ENCODE peak calls at places on chromosome 19, in nine cellular contexts. P is psoas muscle; C is stomach; O is mucosa of descending colon; A is coronary artery; U is GM10248; F is spleen; Q is CD8-positive, alpha-beta T cell; V is cardiac fibroblast. I is an unnamed sample.

GRCh38 chr19:40751065-40751923 is at the start of gene SNRPA:
- DNase-seq in A (peak), F (peak), Q (peak), U (peak), C (peak), V (peak), O (peak), P (peak), I (peak)

GRCh38 chr19:48715681-48716171 is 3.8 kb downstream of the MAMSTR start:
- DNase-seq in O (peak), A (no peak), P (no peak), F (no peak), Q (no peak), C (no peak), U (no peak), V (no peak), I (no peak)

GRCh38 chr19:38274734-38275133 is 10.4 kb downstream of the SPINT2 start:
- DNase-seq in F (no peak), O (peak), C (no peak), V (no peak), Q (no peak), U (no peak), A (no peak), P (no peak), I (no peak)

GRCh38 chr19:30959011-30959410 is 390.2 kb downstream of the TSHZ3 start:
- DNase-seq in F (no peak), P (no peak), Q (no peak), U (no peak), V (no peak), C (no peak), A (no peak), O (no peak), I (no peak)

GRCh38 chr19:55958356-55958755 is 10.7 kb downstream of the NLRP8 start:
- DNase-seq in U (no peak), Q (no peak), F (no peak), V (no peak), A (no peak), O (no peak), P (no peak), C (no peak), I (no peak)

GRCh38 chr19:40433391-40434216 is 7.8 kb upstream of the SERTAD1 start:
- DNase-seq in V (peak), C (peak), U (peak), F (peak), A (peak), O (peak), Q (peak), P (peak), I (peak)

GRCh38 chr19:11767633-11768133 is 883 bp downstream of the ZNF441 start:
- DNase-seq in Q (peak), V (peak), U (peak), A (no peak), P (peak), F (peak), O (peak), C (peak), I (peak)

GRCh38 chr19:34096020-34096915 is 76.0 kb upstream of the LSM14A start:
- DNase-seq in P (no peak), O (no peak), Q (no peak), V (peak), A (no peak), C (no peak), U (peak), F (no peak), I (peak)

GRCh38 chr19:5394907-5395505 is 54.4 kb upstream of the PTPRS start:
- DNase-seq in C (no peak), F (no peak), O (no peak), U (no peak), P (no peak), Q (no peak), V (no peak), A (no peak), I (no peak)

GRCh38 chr19:3062165-3063105 is at the start of gene TLE5:
- DNase-seq in U (peak), Q (peak), A (no peak), F (peak), P (peak), V (peak), O (peak), C (peak), I (peak)

GRCh38 chr19:54430306-54431254 is 15.3 kb downstream of the TTYH1 start:
- DNase-seq in Q (peak), F (peak), C (no peak), A (no peak), V (peak), O (peak), U (peak), P (no peak), I (peak)

GRCh38 chr19:22545751-22546150 is 88.4 kb upstream of the ZNF492 start:
- DNase-seq in F (no peak), Q (no peak), U (peak), O (no peak), C (no peak), P (no peak), V (no peak), A (no peak), I (peak)

GRCh38 chr19:34428549-34429285 is 536 bp downstream of the UBA2 start:
- DNase-seq in P (peak), O (no peak), C (peak), U (peak), A (peak), V (peak), F (no peak), Q (peak), I (peak)

GRCh38 chr19:38494379-38494778 is 60.9 kb downstream of the RYR1 start:
- DNase-seq in Q (no peak), P (no peak), A (no peak), U (no peak), V (no peak), O (no peak), F (no peak), C (no peak), I (no peak)

GRCh38 chr19:2438178-2438577 is 10.8 kb upstream of the TIMM13 start:
- DNase-seq in F (no peak), Q (no peak), U (no peak), O (no peak), C (no peak), V (no peak), A (no peak), P (no peak), I (no peak)

GRCh38 chr19:12648088-12648487 is 18.5 kb downstream of the MAN2B1 start:
- DNase-seq in O (no peak), P (no peak), U (no peak), C (no peak), F (no peak), V (no peak), Q (no peak), A (no peak), I (no peak)

GRCh38 chr19:18418034-18418724 is 1.0 kb upstream of the SSBP4 start:
- DNase-seq in Q (no peak), O (peak), V (no peak), F (peak), P (peak), C (no peak), U (no peak), A (peak), I (no peak)

GRCh38 chr19:53945441-53945840 is 17.3 kb upstream of the CACNG8 start:
- DNase-seq in P (no peak), F (no peak), C (no peak), A (no peak), O (no peak), V (peak), Q (no peak), U (no peak), I (no peak)

GRCh38 chr19:43624933-43625332 is 5.5 kb upstream of the ZNF428 start:
- DNase-seq in O (peak), A (no peak), C (peak), Q (peak), V (peak), P (peak), F (peak), U (peak), I (peak)

GRCh38 chr19:34555447-34555846 is 73.9 kb downstream of the WTIP start:
- DNase-seq in V (peak), A (no peak), Q (no peak), C (no peak), U (no peak), O (no peak), P (no peak), F (no peak), I (no peak)

GRCh38 chr19:38734426-38735256 is 9.6 kb downstream of the CAPN12 start:
- DNase-seq in A (peak), F (peak), V (no peak), P (no peak), Q (no peak), U (peak), C (peak), O (peak), I (peak)

GRCh38 chr19:54209058-54209747 is 8.5 kb downstream of the RPS9 start:
- DNase-seq in U (no peak), A (no peak), V (no peak), F (peak), Q (no peak), P (no peak), O (peak), C (no peak), I (no peak)

GRCh38 chr19:39406656-39407393 is at the start of gene ZFP36:
- DNase-seq in V (peak), O (peak), U (peak), A (peak), Q (peak), F (peak), C (peak), P (peak), I (peak)

GRCh38 chr19:11027381-11027780 is 61.9 kb upstream of the LDLR start:
- DNase-seq in Q (no peak), O (no peak), V (no peak), A (no peak), P (no peak), U (no peak), F (no peak), C (no peak), I (no peak)

DNA sequence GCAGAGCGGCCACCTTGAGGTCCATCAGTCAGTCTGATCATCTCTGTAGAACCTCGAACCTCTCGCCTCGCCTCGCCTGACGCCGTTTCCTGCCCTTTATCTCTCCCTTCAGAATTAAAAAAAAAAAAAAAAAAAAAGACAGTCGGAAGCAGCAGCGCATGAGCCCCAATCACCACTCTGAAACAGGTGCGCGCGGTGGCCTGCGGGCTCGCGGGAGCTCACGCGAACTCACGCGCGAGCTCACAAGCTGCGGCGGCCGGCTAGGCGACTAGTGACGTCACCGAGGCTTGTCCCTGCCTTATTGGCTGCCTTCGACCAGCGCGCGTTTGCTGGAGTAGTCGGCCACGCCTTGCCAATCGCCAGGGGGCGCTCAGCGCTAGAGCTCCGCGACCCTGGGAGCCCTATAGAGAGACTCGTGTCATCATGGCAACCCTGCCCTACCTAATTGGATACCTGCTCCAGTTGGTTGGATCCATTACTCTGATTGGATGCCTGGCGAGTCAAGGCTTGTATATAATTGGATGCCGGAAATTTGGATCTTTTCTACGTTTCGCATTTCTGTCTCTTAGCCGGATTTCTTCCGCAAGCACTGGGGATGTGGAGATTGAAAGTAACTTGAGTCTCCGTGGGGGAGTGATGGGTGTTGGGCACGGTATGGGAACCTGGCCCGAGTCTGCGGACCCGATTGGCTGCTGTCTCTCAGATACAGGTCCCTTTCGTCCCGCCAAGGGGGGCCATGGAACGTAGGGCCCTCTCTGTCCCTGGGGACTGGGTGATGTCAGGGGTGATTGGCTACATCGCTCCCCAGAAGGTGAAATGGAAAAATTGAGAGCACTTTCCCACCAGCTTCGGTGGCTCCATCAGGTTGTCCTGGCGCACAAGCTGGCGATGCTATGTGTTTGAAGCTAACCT is 31.6 kb downstream of the SYT3 start:
- DNase-seq in Q (peak), U (peak), A (no peak), P (peak), O (peak), V (peak), C (peak), F (peak), I (peak)
- TF ChIP-seq CTCF in Q (no peak), U (peak), A (no peak), P (no peak), O (no peak), V (peak), C (no peak), F (peak), I (peak)

DNA sequence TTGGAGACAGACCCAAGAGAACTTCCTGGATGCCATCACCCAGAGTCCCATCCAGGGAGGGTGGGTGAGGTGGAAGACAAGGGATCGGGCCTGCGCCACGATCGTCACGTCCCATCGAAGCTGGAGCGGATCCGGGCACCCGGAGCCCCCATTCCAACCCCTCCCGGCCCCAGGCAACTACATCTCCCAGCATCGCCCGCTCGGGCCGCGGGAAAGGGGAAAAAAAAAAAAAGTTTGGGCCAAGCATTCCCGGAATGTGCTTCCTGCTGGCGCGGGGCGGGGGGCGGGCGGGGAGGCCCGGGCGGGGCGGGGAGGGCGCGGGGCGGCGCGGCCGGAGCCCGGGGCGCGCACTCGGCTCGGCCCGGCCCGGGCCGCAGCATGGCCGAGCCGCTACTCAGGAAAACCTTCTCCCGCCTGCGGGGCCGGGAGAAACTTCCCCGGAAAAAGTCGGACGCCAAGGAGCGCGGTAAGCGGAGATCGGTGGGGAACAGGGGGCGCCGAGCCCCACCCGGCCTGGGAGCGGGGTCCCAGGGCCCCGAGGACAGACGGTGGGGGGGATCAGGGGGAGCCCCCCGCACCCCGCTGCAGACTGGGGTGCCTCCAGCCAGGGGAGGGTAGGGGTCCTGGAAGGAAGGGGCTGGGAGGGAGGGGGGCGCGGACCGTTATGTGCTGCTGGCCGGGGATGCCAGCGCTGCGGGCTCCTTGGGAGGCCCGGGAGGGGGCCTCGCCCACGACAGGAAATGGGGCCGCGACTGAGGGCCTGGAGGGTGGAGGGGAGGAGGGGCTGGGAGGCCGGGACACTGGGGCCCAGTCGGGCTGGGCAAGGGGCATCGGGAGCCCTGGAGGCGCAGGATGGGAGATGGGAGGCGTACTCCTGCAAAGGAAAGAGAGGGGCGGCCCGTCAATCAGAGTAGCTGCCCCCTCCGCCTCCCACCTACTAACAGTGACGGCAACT is at the start of gene SYDE1:
- DNase-seq in V (peak), C (no peak), P (peak), U (no peak), Q (no peak), A (peak), O (no peak), F (no peak), I (peak)
- TF ChIP-seq CTCF in V (no peak), C (no peak), P (no peak), U (no peak), Q (no peak), A (no peak), O (no peak), F (no peak), I (no peak)

GRCh38 chr19:531009-531752 is 379 bp upstream of the CDC34 start:
- DNase-seq in U (peak), P (peak), A (peak), V (peak), F (peak), Q (peak), C (peak), O (peak), I (peak)
- TF ChIP-seq CTCF in U (no peak), P (no peak), A (no peak), V (no peak), F (no peak), Q (no peak), C (no peak), O (no peak), I (no peak)

GRCh38 chr19:4278926-4279529 is at the start of gene SHD:
- DNase-seq in O (no peak), A (no peak), V (no peak), Q (no peak), U (no peak), P (no peak), F (no peak), C (no peak), I (no peak)

GRCh38 chr19:4278460-4278901 is 585 bp upstream of the SHD start:
- DNase-seq in U (no peak), P (no peak), C (no peak), F (no peak), A (no peak), O (no peak), V (no peak), Q (no peak), I (no peak)

GRCh38 chr19:4278010-4278409 is 1.1 kb upstream of the SHD start:
- DNase-seq in Q (no peak), V (no peak), A (no peak), O (no peak), P (no peak), F (no peak), U (no peak), C (no peak), I (no peak)

GRCh38 chr19:4277051-4277700 is 1.9 kb upstream of the SHD start:
- DNase-seq in Q (no peak), V (no peak), P (no peak), U (no peak), A (no peak), C (no peak), F (no peak), O (no peak), I (no peak)

DNA sequence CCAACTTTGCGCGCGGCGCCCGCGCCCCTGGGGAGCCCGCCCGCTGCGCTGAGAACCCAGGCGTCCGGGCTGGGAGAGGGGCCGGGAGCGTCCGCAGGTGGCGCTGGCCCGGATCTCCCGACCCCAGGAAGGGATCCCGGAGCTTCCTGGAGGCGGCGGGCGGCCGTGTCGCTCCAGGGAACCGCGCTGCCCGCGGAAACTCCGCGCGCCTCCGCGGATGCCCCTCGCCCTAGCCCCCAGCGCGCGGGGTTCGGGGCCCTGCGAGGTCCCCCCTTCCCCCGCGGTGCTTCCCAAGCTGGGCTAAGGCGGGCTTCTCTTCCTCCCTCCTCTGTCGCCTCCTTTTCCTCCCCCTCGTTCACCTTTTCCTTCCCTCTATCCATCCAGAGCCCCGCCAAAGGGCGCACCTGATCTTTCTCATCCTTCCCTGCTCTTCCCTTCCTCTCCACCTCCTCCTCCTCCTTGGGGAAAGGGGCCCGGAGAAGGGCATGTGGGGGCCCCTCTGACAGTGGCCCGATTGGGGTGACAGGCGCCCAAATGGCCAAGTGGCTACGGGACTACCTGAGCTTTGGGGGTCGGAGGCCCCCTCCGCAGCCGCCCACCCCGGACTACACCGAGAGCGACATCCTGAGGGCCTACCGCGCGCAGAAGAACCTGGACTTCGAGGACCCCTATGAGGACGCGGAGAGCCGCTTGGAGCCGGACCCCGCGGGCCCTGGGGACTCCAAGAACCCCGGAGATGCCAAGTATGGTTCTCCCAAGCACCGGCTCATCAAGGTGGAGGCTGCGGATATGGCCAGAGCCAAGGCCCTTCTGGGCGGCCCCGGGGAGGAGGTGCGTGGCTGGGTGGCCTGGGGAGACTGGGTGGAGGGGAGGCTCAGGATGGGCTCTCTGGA is 710 bp downstream of the SHD start:
- DNase-seq in U (no peak), P (no peak), V (no peak), A (no peak), O (no peak), F (no peak), C (no peak), Q (no peak), I (no peak)
- TF ChIP-seq CTCF in U (no peak), P (no peak), V (no peak), A (no peak), O (no peak), F (no peak), C (no peak), Q (no peak), I (no peak)

GRCh38 chr19:13723206-13723605 is 41.1 kb upstream of the MRI1 start:
- DNase-seq in Q (no peak), A (no peak), P (no peak), U (no peak), C (no peak), F (no peak), O (no peak), V (peak), I (no peak)

GRCh38 chr19:13731147-13731964 is 33.0 kb upstream of the MRI1 start:
- DNase-seq in V (peak), O (peak), U (peak), A (peak), P (peak), C (peak), F (peak), Q (peak), I (peak)

GRCh38 chr19:13729859-13730258 is 34.5 kb upstream of the MRI1 start:
- DNase-seq in A (no peak), F (no peak), Q (no peak), O (no peak), C (no peak), V (no peak), U (no peak), P (no peak), I (no peak)

GRCh38 chr19:13727798-13728197 is 36.5 kb upstream of the MRI1 start:
- DNase-seq in U (no peak), V (peak), A (no peak), C (no peak), F (no peak), Q (no peak), O (no peak), P (no peak), I (no peak)

GRCh38 chr19:13726323-13726722 is 38.0 kb upstream of the MRI1 start:
- DNase-seq in F (no peak), V (no peak), C (no peak), U (no peak), O (no peak), A (no peak), Q (no peak), P (no peak), I (no peak)
- TF ChIP-seq CTCF in F (no peak), V (no peak), C (no peak), U (no peak), O (no peak), A (no peak), Q (no peak), P (no peak), I (no peak)

GRCh38 chr19:33064117-33064777 is 441 bp downstream of the RHPN2 start:
- DNase-seq in O (peak), V (no peak), C (peak), Q (no peak), U (peak), P (peak), A (no peak), F (peak), I (peak)
- TF ChIP-seq CTCF in O (peak), V (no peak), C (no peak), Q (no peak), U (no peak), P (no peak), A (no peak), F (no peak), I (no peak)

GRCh38 chr19:41887711-41888382 is 4.9 kb downstream of the ARHGEF1 start:
- DNase-seq in F (peak), P (no peak), V (no peak), Q (peak), C (peak), O (peak), U (peak), A (no peak), I (peak)
- TF ChIP-seq CTCF in F (peak), P (no peak), V (peak), Q (peak), C (peak), O (no peak), U (peak), A (no peak), I (peak)

GRCh38 chr19:46890423-46891170 is 29.8 kb downstream of the ARHGAP35 start:
- DNase-seq in U (no peak), O (no peak), Q (no peak), A (no peak), P (no peak), V (peak), F (no peak), C (no peak), I (no peak)
- TF ChIP-seq CTCF in U (no peak), O (no peak), Q (no peak), A (no peak), P (no peak), V (peak), F (no peak), C (no peak), I (no peak)